ENCODE peak calls at places on chromosome 9, in five cellular contexts. Q is cardiac muscle cell, H is mesendoderm, K is GM23248, J is sigmoid colon. U is an unnamed sample.

GRCh38 chr9:87148391-87149237 is 201.3 kb upstream of the GAS1 start:
- DNase-seq in Q (peak), J (peak), K (peak), H (peak), U (peak)

GRCh38 chr9:93081931-93082330 is 14.1 kb upstream of the CARD19 start:
- DNase-seq in K (peak), J (peak), Q (peak), H (no peak), U (no peak)

GRCh38 chr9:12703996-12704395 is 10.8 kb downstream of the TYRP1 start:
- DNase-seq in K (no peak), H (no peak), Q (no peak), J (no peak), U (no peak)

GRCh38 chr9:129497064-129497836 is 123.7 kb downstream of the C9orf50 start:
- DNase-seq in K (peak), J (peak), Q (no peak), H (no peak), U (no peak)

GRCh38 chr9:98066235-98066634 is 9.7 kb downstream of the NANS start:
- DNase-seq in K (no peak), J (no peak), Q (no peak), H (no peak), U (no peak)

GRCh38 chr9:97632406-97632991 is 669 bp downstream of the TSTD2 start:
- DNase-seq in J (peak), H (peak), Q (peak), K (peak), U (peak)

GRCh38 chr9:546797-547223 is 294.7 kb upstream of the DMRT1 start:
- DNase-seq in H (peak), Q (peak), K (peak), J (no peak), U (no peak)

GRCh38 chr9:130139251-130139650 is 33.0 kb upstream of the NCS1 start:
- DNase-seq in Q (peak), K (no peak), H (no peak), J (no peak), U (no peak)

GRCh38 chr9:80948876-80949275 is 740.5 kb downstream of the TLE1 start:
- DNase-seq in H (no peak), J (no peak), Q (no peak), K (no peak), U (no peak)

GRCh38 chr9:127209220-127209619 is 55.4 kb upstream of the GARNL3 start:
- DNase-seq in H (no peak), Q (no peak), J (peak), K (peak), U (no peak)

GRCh38 chr9:131585375-131585774 is 40.1 kb downstream of the PRRT1B start:
- DNase-seq in J (no peak), K (no peak), H (no peak), Q (peak), U (peak)

GRCh38 chr9:127446720-127447415 is 4.3 kb downstream of the RPL12 start:
- DNase-seq in H (no peak), J (no peak), K (no peak), Q (no peak), U (no peak)

GRCh38 chr9:113589407-113589806 is 125.9 kb downstream of the RGS3 start:
- DNase-seq in J (peak), K (no peak), H (no peak), Q (no peak), U (no peak)

GRCh38 chr9:87063246-87063645 is 115.9 kb upstream of the GAS1 start:
- DNase-seq in Q (peak), K (peak), J (no peak), H (no peak), U (no peak)

DNA sequence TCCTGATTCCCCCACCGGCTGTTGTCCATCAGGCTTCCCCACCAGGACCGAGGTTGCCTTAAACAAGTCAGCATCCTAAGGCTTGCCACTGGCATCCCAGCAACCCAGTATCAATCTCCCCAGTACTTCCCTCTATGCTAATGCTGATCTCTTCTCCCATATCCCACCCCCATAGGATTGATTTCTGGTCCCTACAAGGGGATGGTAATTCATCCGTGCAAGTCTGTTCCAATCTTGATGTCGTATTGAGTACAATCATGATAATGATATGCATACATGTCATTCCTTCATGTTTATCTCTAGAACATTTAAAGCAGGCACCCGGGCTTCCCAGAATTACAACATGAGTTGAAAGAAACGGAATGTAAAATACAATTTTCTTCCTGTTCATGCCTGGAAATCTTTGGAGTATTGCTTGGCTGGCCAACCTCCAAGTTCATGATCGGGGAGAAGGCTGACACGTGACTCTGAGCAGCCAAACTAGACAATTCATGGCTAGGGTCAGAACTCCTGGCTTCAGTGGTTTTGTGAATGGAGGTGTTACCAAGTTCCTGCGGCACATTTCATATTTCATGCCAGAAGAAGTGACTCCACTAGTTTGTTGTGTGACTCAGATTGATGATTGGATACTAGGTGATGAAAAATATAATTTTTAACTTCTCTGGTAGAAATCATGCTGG is 66.7 kb downstream of the C9orf152 start:
- DNase-seq in Q (peak), J (peak), H (no peak), K (peak), U (no peak)
- H3K27ac ChIP-seq in Q (no peak), J (peak), H (no peak), K (peak), U (peak)

GRCh38 chr9:133536536-133536935 is 2.0 kb downstream of the ADAMTSL2 start:
- DNase-seq in J (no peak), Q (no peak), K (no peak), H (no peak), U (no peak)

GRCh38 chr9:133534346-133535284 is at the start of gene ADAMTSL2:
- DNase-seq in H (peak), Q (peak), J (peak), K (peak), U (peak)

GRCh38 chr9:133536080-133536479 is 1.6 kb downstream of the ADAMTSL2 start:
- DNase-seq in Q (no peak), H (no peak), J (no peak), K (no peak), U (no peak)

GRCh38 chr9:133533878-133534277 is 626 bp upstream of the ADAMTSL2 start:
- DNase-seq in H (no peak), Q (peak), J (no peak), K (peak), U (no peak)

DNA sequence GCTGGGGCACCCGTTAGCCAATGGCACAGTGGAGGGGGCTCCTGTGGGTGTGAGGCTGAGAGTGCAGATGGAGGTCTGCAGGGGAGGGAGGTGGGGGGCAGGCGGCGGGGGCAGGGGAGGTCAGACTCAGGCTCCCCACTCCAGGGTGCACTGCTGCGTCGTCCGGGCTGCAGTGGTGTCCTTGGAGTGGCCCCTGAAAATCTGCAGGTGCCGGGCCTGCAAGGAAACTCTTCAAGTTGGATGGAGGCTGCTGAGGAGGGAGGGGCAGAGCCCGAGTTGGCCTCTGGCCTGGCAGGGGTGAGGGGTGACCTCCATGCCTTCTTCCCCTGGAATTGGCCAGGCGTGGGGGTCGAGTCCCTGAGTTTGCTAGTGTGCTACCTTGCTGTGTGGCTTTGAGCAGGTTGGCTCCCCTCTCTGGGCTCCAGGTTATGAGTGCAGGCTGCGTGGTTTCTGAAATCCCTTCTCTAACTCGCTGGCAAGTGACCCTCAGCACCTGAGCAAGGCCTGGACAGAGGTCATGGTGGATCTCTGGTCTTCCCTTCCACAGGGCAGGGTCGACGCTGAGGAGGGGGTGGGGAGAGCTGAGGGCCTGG is 877 bp downstream of the ADAMTSL2 start:
- DNase-seq in H (no peak), Q (no peak), J (no peak), K (no peak), U (no peak)
- H3K4me3 ChIP-seq in H (no peak), Q (peak), J (peak), K (no peak), U (no peak)

GRCh38 chr9:27129221-27129620 is 20.2 kb downstream of the TEK start:
- DNase-seq in K (no peak), Q (peak), H (no peak), J (no peak), U (no peak)

GRCh38 chr9:27125936-27126335 is 16.9 kb downstream of the TEK start:
- DNase-seq in H (no peak), J (no peak), Q (no peak), K (no peak), U (no peak)

GRCh38 chr9:27126682-27127081 is 17.7 kb downstream of the TEK start:
- DNase-seq in H (no peak), Q (no peak), K (no peak), J (no peak), U (no peak)

GRCh38 chr9:27124151-27124550 is 15.1 kb downstream of the TEK start:
- DNase-seq in H (no peak), J (no peak), Q (no peak), K (peak), U (no peak)

GRCh38 chr9:27125030-27125429 is 16.0 kb downstream of the TEK start:
- DNase-seq in J (peak), Q (peak), H (no peak), K (peak), U (peak)
- H3K27ac ChIP-seq in J (peak), Q (no peak), H (no peak), K (peak), U (no peak)

DNA sequence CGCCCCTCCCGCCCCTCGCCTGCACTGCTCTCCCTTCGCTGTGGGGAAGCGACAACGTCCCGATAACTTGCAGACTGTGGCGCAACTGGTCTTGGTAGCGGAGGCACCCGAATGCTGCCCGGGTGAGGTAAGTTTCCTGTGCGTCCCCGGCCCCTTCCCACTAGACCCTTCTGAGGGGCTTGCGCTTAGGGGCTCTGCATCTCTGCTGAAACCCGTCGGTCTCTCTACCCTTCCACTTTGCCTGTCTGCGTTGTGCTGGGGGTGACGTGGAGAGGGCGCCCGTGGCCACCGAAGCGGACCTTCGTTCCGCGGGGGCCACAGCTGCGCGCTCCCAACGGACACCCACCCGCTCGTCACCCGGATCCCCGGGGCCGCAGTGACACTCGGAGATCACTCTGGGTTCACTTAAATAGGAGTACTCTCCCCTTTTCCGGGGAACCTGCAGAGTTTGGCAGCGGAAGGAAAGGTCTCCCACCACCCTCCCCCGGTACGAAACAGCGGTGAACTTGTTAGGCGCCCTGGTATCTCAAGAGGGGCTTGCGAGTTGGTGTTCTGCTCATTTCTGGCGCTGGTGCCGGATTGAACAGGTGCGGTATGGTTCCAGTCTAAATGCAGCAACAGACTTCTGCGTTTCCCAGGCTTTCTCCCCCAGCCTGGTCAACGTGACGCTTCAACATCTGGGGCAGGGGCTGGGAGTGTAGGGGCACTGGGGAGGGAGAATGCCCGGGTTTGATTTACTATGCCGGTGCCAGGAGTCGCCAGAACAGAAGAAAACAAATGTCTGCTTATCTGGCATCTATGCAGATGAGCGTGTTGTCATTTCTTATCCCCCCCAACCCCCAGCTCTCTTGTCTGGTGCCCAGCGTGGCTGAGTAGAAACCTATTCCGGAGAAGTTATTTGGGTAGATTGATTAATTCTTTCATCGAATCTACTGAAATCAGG is 867 bp downstream of the PIP5K1B start:
- DNase-seq in Q (peak), H (peak), J (peak), K (no peak), U (peak)
- H3K4me3 ChIP-seq in Q (peak), H (peak), J (peak), K (no peak), U (peak)

GRCh38 chr9:70392850-70393249 is 21.6 kb downstream of the KLF9 start:
- DNase-seq in Q (no peak), J (no peak), H (no peak), K (no peak), U (no peak)
- H3K27ac ChIP-seq in Q (no peak), J (peak), H (no peak), K (no peak), U (no peak)

U was measured in small intestine.